ENCODE peak calls at places on chromosomes 7 and 10, in four cellular contexts. One of them, this sample, is unnamed. For H3K36me3, the result is how much of the 10 kb centered on the place peaks cover.

GRCh38 chr7:131605280-131605878 is 49.0 kb upstream of the PODXL start:
- DNase-seq in tibial artery: no peak
- DNase-seq in BE2C: peak
- DNase-seq in prostate gland: no peak
- DNase-seq in this sample: no peak

GRCh38 chr7:74012842-74013249 is 15.1 kb upstream of the ELN start:
- DNase-seq in tibial artery: peak
- DNase-seq in BE2C: no peak
- DNase-seq in prostate gland: no peak
- DNase-seq in this sample: no peak

GRCh38 chr10:4354382-4354812 is 471.6 kb upstream of the AKR1E2 start:
- DNase-seq in tibial artery: no peak
- DNase-seq in BE2C: no peak
- DNase-seq in prostate gland: peak
- DNase-seq in this sample: no peak

GRCh38 chr7:80334185-80334584 is 177.7 kb downstream of the GNAT3 start:
- DNase-seq in tibial artery: no peak
- DNase-seq in BE2C: no peak
- DNase-seq in prostate gland: no peak
- DNase-seq in this sample: no peak

GRCh38 chr10:120688928-120689327 is 162.2 kb upstream of the WDR11 start:
- DNase-seq in tibial artery: no peak
- DNase-seq in BE2C: no peak
- DNase-seq in prostate gland: no peak
- DNase-seq in this sample: no peak

GRCh38 chr7:70833726-70834125 is 298.2 kb upstream of the GALNT17 start:
- DNase-seq in tibial artery: no peak
- DNase-seq in BE2C: no peak
- DNase-seq in prostate gland: no peak
- DNase-seq in this sample: no peak

GRCh38 chr7:73725703-73726466 is 6.4 kb upstream of the STX1A start:
- DNase-seq in tibial artery: peak
- DNase-seq in BE2C: peak
- DNase-seq in prostate gland: peak
- DNase-seq in this sample: peak

GRCh38 chr10:7027237-7027912 is 383.5 kb downstream of the SFMBT2 start:
- DNase-seq in tibial artery: no peak
- DNase-seq in BE2C: no peak
- DNase-seq in prostate gland: no peak
- DNase-seq in this sample: no peak

GRCh38 chr7:152751449-152752141 is 8.0 kb upstream of the ACTR3B start:
- DNase-seq in tibial artery: no peak
- DNase-seq in BE2C: no peak
- DNase-seq in prostate gland: no peak
- DNase-seq in this sample: no peak

GRCh38 chr7:50349399-50349798 is 44.9 kb downstream of the IKZF1 start:
- DNase-seq in tibial artery: no peak
- DNase-seq in BE2C: no peak
- DNase-seq in prostate gland: no peak
- DNase-seq in this sample: no peak

GRCh38 chr10:87585565-87586514 is 73.8 kb upstream of the PAPSS2 start:
- DNase-seq in tibial artery: no peak
- DNase-seq in BE2C: no peak
- DNase-seq in prostate gland: peak
- DNase-seq in this sample: no peak

GRCh38 chr7:33832326-33832725 is 73.0 kb upstream of the BMPER start:
- DNase-seq in tibial artery: no peak
- DNase-seq in BE2C: no peak
- DNase-seq in prostate gland: no peak
- DNase-seq in this sample: peak

GRCh38 chr10:13773496-13774170 is 186.9 kb downstream of the PRPF18 start:
- DNase-seq in tibial artery: no peak
- DNase-seq in BE2C: no peak
- DNase-seq in prostate gland: no peak
- DNase-seq in this sample: no peak

GRCh38 chr7:30254717-30255095 is 29.7 kb upstream of the ZNRF2 start:
- DNase-seq in tibial artery: no peak
- DNase-seq in BE2C: no peak
- DNase-seq in prostate gland: no peak
- DNase-seq in this sample: no peak

GRCh38 chr10:33010132-33011037 is 52.4 kb upstream of the ITGB1 start:
- DNase-seq in tibial artery: no peak
- DNase-seq in BE2C: peak
- DNase-seq in prostate gland: peak
- DNase-seq in this sample: peak

GRCh38 chr7:100629117-100629711 is 12.1 kb downstream of the TFR2 start:
- DNase-seq in tibial artery: no peak
- DNase-seq in BE2C: peak
- DNase-seq in prostate gland: no peak
- DNase-seq in this sample: peak

GRCh38 chr10:5757766-5758517 is 55.3 kb downstream of the GDI2 start:
- DNase-seq in tibial artery: no peak
- DNase-seq in BE2C: no peak
- DNase-seq in prostate gland: no peak
- DNase-seq in this sample: no peak

GRCh38 chr10:5761220-5761619 is 52.0 kb downstream of the GDI2 start:
- DNase-seq in tibial artery: no peak
- DNase-seq in BE2C: no peak
- DNase-seq in prostate gland: no peak
- DNase-seq in this sample: no peak

GRCh38 chr10:5760462-5760861 is 52.8 kb downstream of the GDI2 start:
- DNase-seq in tibial artery: no peak
- DNase-seq in BE2C: no peak
- DNase-seq in prostate gland: no peak
- DNase-seq in this sample: no peak

GRCh38 chr10:5762531-5762930 is 50.7 kb downstream of the GDI2 start:
- DNase-seq in tibial artery: no peak
- DNase-seq in BE2C: no peak
- DNase-seq in prostate gland: no peak
- DNase-seq in this sample: no peak

GRCh38 chr10:5758927-5759326 is 54.3 kb downstream of the GDI2 start:
- DNase-seq in tibial artery: no peak
- DNase-seq in BE2C: no peak
- DNase-seq in prostate gland: no peak
- DNase-seq in this sample: no peak
- H3K36me3 ChIP-seq in tibial artery: half or more
- H3K36me3 ChIP-seq in BE2C: half or more
- H3K36me3 ChIP-seq in prostate gland: under half
- H3K36me3 ChIP-seq in this sample: under half

GRCh38 chr7:151243045-151243349 is 5.5 kb downstream of the SMARCD3 start:
- DNase-seq in tibial artery: no peak
- DNase-seq in BE2C: no peak
- DNase-seq in prostate gland: no peak
- DNase-seq in this sample: no peak

GRCh38 chr7:151243411-151244155 is 4.9 kb downstream of the SMARCD3 start:
- DNase-seq in tibial artery: no peak
- DNase-seq in BE2C: no peak
- DNase-seq in prostate gland: no peak
- DNase-seq in this sample: no peak

GRCh38 chr7:151241755-151242096 is 6.8 kb downstream of the SMARCD3 start:
- DNase-seq in tibial artery: no peak
- DNase-seq in BE2C: no peak
- DNase-seq in prostate gland: no peak
- DNase-seq in this sample: no peak

GRCh38 chr7:151240942-151241754 is 7.3 kb downstream of the SMARCD3 start:
- DNase-seq in tibial artery: no peak
- DNase-seq in BE2C: no peak
- DNase-seq in prostate gland: no peak
- DNase-seq in this sample: no peak

DNA sequence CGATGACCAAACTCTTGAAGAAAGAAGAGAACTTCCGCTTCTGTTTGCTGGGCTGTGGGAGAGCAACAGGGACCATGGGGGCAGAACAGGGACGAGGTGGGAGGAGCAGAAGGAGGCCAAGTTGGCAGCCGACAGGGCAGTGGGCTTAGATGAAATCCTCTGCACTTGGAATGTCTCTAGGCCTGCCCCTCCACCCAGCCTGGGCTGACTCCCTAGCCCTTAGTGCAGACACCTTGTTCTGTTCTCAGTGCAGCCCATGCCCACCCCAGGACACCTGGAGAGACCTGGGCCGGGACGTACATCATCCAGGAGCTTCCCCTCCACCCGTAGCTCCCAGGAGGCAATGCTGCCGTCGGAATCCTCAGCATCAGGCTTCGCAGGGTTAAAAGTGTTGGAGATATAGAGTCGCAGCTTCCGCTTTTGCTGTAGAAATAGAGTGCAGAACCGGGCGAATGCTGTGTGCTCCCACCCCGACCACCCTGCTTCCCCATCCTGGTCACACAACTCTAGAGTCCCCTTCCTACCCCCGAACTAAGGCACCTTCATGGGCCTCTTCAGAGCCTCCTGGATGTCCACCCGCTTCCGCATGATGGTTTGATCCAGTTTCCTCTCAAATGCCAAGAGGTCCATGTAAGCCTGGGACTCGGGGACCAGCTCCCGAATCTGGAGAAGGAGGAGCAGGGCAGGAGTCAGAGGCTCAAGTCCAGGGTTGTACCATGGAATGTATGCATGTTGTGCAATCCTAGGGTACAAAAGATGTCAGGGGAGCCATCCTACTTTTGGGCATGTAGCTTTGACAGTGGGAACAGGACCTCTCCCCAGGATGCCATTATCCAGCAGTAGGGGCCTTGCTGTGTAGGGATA is 6.1 kb downstream of the SMARCD3 start:
- DNase-seq in tibial artery: no peak
- DNase-seq in BE2C: no peak
- DNase-seq in prostate gland: no peak
- DNase-seq in this sample: no peak
- H3K36me3 ChIP-seq in tibial artery: half or more
- H3K36me3 ChIP-seq in BE2C: under half
- H3K36me3 ChIP-seq in prostate gland: under half
- H3K36me3 ChIP-seq in this sample: under half

GRCh38 chr10:67808706-67809105 is 29.3 kb downstream of the DNAJC12 start:
- DNase-seq in tibial artery: no peak
- DNase-seq in BE2C: no peak
- DNase-seq in prostate gland: no peak
- DNase-seq in this sample: no peak

GRCh38 chr10:67815571-67816059 is 22.4 kb downstream of the DNAJC12 start:
- DNase-seq in tibial artery: no peak
- DNase-seq in BE2C: no peak
- DNase-seq in prostate gland: peak
- DNase-seq in this sample: no peak

GRCh38 chr10:67809107-67809506 is 28.9 kb downstream of the DNAJC12 start:
- DNase-seq in tibial artery: no peak
- DNase-seq in BE2C: no peak
- DNase-seq in prostate gland: no peak
- DNase-seq in this sample: no peak

GRCh38 chr10:67816719-67817118 is 21.3 kb downstream of the DNAJC12 start:
- DNase-seq in tibial artery: no peak
- DNase-seq in BE2C: no peak
- DNase-seq in prostate gland: no peak
- DNase-seq in this sample: no peak

DNA sequence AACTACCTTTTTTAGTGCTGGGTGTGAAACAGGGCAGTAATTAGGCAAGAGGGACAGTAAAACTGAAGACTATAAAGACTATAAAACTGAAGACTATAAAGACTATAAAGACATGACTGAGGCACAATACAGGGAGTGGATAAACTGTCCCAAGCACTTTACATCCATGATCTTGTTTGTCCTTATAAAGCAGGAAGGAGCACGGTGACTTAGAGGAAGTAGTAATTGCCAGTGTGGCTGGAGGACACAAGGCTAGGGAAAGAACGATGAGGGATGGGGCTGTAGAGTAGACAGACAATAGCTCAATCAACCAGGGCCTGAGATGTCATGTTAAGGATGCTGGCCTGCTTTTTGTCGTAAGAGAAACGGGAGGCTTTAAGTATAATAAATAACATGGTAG is 26.0 kb downstream of the DNAJC12 start:
- DNase-seq in tibial artery: no peak
- DNase-seq in BE2C: no peak
- DNase-seq in prostate gland: no peak
- DNase-seq in this sample: no peak
- H3K36me3 ChIP-seq in tibial artery: under half
- H3K36me3 ChIP-seq in BE2C: under half
- H3K36me3 ChIP-seq in prostate gland: under half
- H3K36me3 ChIP-seq in this sample: under half

DNA sequence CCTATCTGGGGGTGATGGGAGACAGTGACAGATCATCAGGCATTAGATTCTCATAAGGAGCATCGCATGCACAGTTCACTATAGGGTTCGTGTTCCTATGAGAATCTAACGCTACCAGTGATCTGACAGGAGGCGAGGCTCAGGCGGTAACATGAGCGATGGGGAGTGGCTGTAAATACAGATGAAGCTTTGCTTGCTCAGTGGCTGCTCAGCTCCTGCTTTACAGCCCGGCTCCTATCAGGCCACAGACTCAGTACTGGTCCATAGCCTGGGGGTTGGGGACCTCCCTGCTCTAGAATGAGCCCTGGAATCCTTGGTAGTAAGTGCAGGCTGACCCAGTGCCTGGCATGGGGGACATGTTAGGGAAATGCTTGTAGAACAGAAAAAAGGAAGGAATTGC is 426.0 kb downstream of the TYW1 start:
- DNase-seq in tibial artery: no peak
- DNase-seq in BE2C: peak
- DNase-seq in prostate gland: no peak
- DNase-seq in this sample: no peak
- H3K36me3 ChIP-seq in tibial artery: under half
- H3K36me3 ChIP-seq in BE2C: under half
- H3K36me3 ChIP-seq in prostate gland: under half
- H3K36me3 ChIP-seq in this sample: under half